ENCODE peak calls at places on chromosomes 3 and 15, in four cellular contexts. One of them, this sample, is unnamed.

GRCh38 chr3:121592856-121593702 is at the start of gene FBXO40:
- DNase-seq in tibial nerve: no peak
- DNase-seq in transverse colon: peak; percentile 45
- DNase-seq in PC-9: no peak
- DNase-seq in this sample: no peak

GRCh38 chr3:192928016-192928415 is 10.4 kb upstream of the MB21D2 start:
- DNase-seq in tibial nerve: no peak
- DNase-seq in PC-9: no peak
- DNase-seq in transverse colon: no peak
- DNase-seq in this sample: no peak

GRCh38 chr15:100668321-100668690 is 65.9 kb downstream of the ASB7 start:
- DNase-seq in PC-9: no peak
- DNase-seq in transverse colon: no peak
- DNase-seq in tibial nerve: no peak
- DNase-seq in this sample: no peak

GRCh38 chr15:78680416-78681068 is 39.5 kb upstream of the CHRNB4 start:
- DNase-seq in PC-9: no peak
- DNase-seq in transverse colon: no peak
- DNase-seq in tibial nerve: no peak
- DNase-seq in this sample: no peak

GRCh38 chr15:29776859-29777258 is 45.4 kb downstream of the TJP1 start:
- DNase-seq in transverse colon: no peak
- DNase-seq in PC-9: no peak
- DNase-seq in tibial nerve: no peak
- DNase-seq in this sample: no peak

GRCh38 chr3:27570421-27571106 is 86.4 kb upstream of the SLC4A7 start:
- DNase-seq in transverse colon: no peak
- DNase-seq in tibial nerve: no peak
- DNase-seq in PC-9: no peak
- DNase-seq in this sample: no peak

GRCh38 chr3:52134761-52135160 is 19.5 kb downstream of the POC1A start:
- DNase-seq in PC-9: no peak
- DNase-seq in transverse colon: no peak
- DNase-seq in tibial nerve: no peak
- DNase-seq in this sample: no peak

GRCh38 chr3:150180349-150180748 is 209.7 kb upstream of the PFN2 start:
- DNase-seq in transverse colon: no peak
- DNase-seq in tibial nerve: no peak
- DNase-seq in PC-9: no peak
- DNase-seq in this sample: no peak

GRCh38 chr3:31614162-31614921 is 81.6 kb downstream of the STT3B start:
- DNase-seq in transverse colon: no peak
- DNase-seq in PC-9: no peak
- DNase-seq in tibial nerve: no peak
- DNase-seq in this sample: no peak

GRCh38 chr3:173660645-173661299 is 263.2 kb downstream of the NLGN1 start:
- DNase-seq in tibial nerve: no peak
- DNase-seq in transverse colon: no peak
- DNase-seq in PC-9: no peak
- DNase-seq in this sample: no peak

GRCh38 chr3:90052425-90052950 is 945.1 kb downstream of the EPHA3 start:
- DNase-seq in PC-9: no peak
- DNase-seq in tibial nerve: no peak
- DNase-seq in transverse colon: no peak
- DNase-seq in this sample: no peak

GRCh38 chr3:101065962-101066361 is 72.7 kb upstream of the ABI3BP start:
- DNase-seq in transverse colon: no peak
- DNase-seq in PC-9: peak; percentile 86
- DNase-seq in tibial nerve: no peak
- DNase-seq in this sample: no peak

GRCh38 chr3:67558429-67558828 is 96.0 kb downstream of the SUCLG2 start:
- DNase-seq in tibial nerve: peak; percentile 48
- DNase-seq in PC-9: no peak
- DNase-seq in transverse colon: no peak
- DNase-seq in this sample: no peak

GRCh38 chr3:39378092-39378491 is 5.1 kb upstream of the SLC25A38 start:
- DNase-seq in PC-9: no peak
- DNase-seq in transverse colon: peak; percentile 78
- DNase-seq in tibial nerve: no peak
- DNase-seq in this sample: peak; percentile 51

GRCh38 chr3:113185436-113185835 is 25.9 kb upstream of the BOC start:
- DNase-seq in tibial nerve: no peak
- DNase-seq in PC-9: no peak
- DNase-seq in transverse colon: no peak
- DNase-seq in this sample: no peak

GRCh38 chr15:98658831-98659699 is 10.7 kb downstream of the IGF1R start:
- DNase-seq in PC-9: peak; percentile 47
- DNase-seq in tibial nerve: peak; percentile 81
- DNase-seq in transverse colon: peak; percentile 21
- DNase-seq in this sample: peak; percentile 55

GRCh38 chr3:89697321-89697916 is 590.0 kb downstream of the EPHA3 start:
- DNase-seq in transverse colon: peak; percentile 12
- DNase-seq in tibial nerve: no peak
- DNase-seq in PC-9: peak; percentile 48
- DNase-seq in this sample: no peak

GRCh38 chr3:134675726-134676252 is 25.0 kb upstream of the KY start:
- DNase-seq in tibial nerve: no peak
- DNase-seq in transverse colon: no peak
- DNase-seq in PC-9: no peak
- DNase-seq in this sample: no peak

GRCh38 chr3:134680796-134681526 is 30.1 kb upstream of the KY start:
- DNase-seq in tibial nerve: no peak
- DNase-seq in transverse colon: no peak
- DNase-seq in PC-9: no peak
- DNase-seq in this sample: no peak

GRCh38 chr3:134677987-134678308 is 27.1 kb upstream of the KY start:
- DNase-seq in transverse colon: no peak
- DNase-seq in tibial nerve: no peak
- DNase-seq in PC-9: no peak
- DNase-seq in this sample: no peak

GRCh38 chr3:134681527-134681910 is 30.7 kb upstream of the KY start:
- DNase-seq in tibial nerve: no peak
- DNase-seq in PC-9: no peak
- DNase-seq in transverse colon: no peak
- DNase-seq in this sample: no peak

GRCh38 chr3:134677196-134677986 is 26.6 kb upstream of the KY start:
- DNase-seq in transverse colon: no peak
- DNase-seq in tibial nerve: no peak
- DNase-seq in PC-9: no peak
- DNase-seq in this sample: no peak
- TF ChIP-seq CTCF in transverse colon: peak; percentile 40
- TF ChIP-seq CTCF in tibial nerve: no peak
- TF ChIP-seq CTCF in PC-9: peak; percentile 61
- TF ChIP-seq CTCF in this sample: no peak

GRCh38 chr3:48716982-48717746 is at the start of gene IP6K2:
- DNase-seq in transverse colon: peak; percentile 99
- DNase-seq in PC-9: peak; percentile 92
- DNase-seq in tibial nerve: peak; percentile 96
- DNase-seq in this sample: peak; percentile 99

GRCh38 chr3:48716508-48716981 is 476 bp downstream of the IP6K2 start:
- DNase-seq in PC-9: no peak
- DNase-seq in transverse colon: peak; percentile 35
- DNase-seq in tibial nerve: no peak
- DNase-seq in this sample: no peak

GRCh38 chr3:48711727-48712126 is 5.3 kb downstream of the IP6K2 start:
- DNase-seq in PC-9: no peak
- DNase-seq in tibial nerve: no peak
- DNase-seq in transverse colon: no peak
- DNase-seq in this sample: no peak

DNA sequence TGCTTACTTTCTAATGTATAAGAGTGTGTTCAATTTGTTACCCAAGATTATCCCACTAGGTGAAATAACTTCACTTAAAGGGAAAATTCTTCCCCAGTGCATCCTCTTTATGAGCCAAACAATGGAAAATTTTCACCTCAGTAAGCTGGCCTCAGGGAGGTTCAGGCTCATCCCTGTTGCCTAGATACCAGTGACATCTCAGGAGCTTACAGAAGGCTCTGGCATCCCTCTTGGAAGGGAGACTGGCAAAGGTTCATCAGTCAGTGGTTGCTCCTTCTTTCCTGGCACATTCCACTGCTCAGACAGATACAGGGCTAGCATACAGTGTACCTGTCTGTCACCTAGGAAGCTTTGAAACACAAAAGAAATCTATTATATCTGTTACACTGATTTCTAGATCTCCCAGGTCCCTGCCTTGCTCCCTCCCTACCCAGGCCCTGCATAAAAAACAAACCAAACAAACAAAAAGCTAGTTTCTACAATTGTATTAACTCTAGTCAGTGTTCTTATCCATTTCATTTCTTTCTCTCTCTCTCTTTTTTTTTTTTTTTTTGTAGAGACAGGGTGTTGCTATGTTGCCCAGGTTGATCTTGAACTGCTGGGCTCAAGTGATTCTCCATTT is 1.7 kb downstream of the IP6K2 start:
- DNase-seq in transverse colon: no peak
- DNase-seq in PC-9: peak; percentile 37
- DNase-seq in tibial nerve: no peak
- DNase-seq in this sample: no peak
- H3K4me3 ChIP-seq in transverse colon: no peak overlapping the region
- H3K4me3 ChIP-seq in PC-9: peak overlapping the region; percentile 99
- H3K4me3 ChIP-seq in tibial nerve: no peak overlapping the region
- H3K4me3 ChIP-seq in this sample: no peak overlapping the region

GRCh38 chr15:92903956-92904831 is 4.1 kb downstream of the CHD2 start:
- DNase-seq in tibial nerve: peak; percentile 97
- DNase-seq in transverse colon: peak; percentile 100
- DNase-seq in PC-9: peak; percentile 93
- DNase-seq in this sample: peak; percentile 98
- H3K4me1 ChIP-seq in tibial nerve: peaks cover 49% of the 10 kb centered on the region
- H3K4me1 ChIP-seq in transverse colon: peaks cover 69% of the 10 kb centered on the region
- H3K4me1 ChIP-seq in PC-9: peaks cover 45% of the 10 kb centered on the region
- H3K4me1 ChIP-seq in this sample: peaks cover 3% of the 10 kb centered on the region

GRCh38 chr15:45132844-45133560 is 3.2 kb downstream of the DUOX1 start:
- DNase-seq in transverse colon: no peak
- DNase-seq in tibial nerve: no peak
- DNase-seq in PC-9: no peak
- DNase-seq in this sample: no peak

GRCh38 chr15:45136378-45136764 is 6.6 kb downstream of the DUOX1 start:
- DNase-seq in transverse colon: no peak
- DNase-seq in tibial nerve: no peak
- DNase-seq in PC-9: no peak
- DNase-seq in this sample: no peak

GRCh38 chr15:45133561-45133920 is 3.7 kb downstream of the DUOX1 start:
- DNase-seq in PC-9: no peak
- DNase-seq in transverse colon: no peak
- DNase-seq in tibial nerve: no peak
- DNase-seq in this sample: peak; percentile 66

GRCh38 chr15:45134046-45134445 is 4.3 kb downstream of the DUOX1 start:
- DNase-seq in transverse colon: no peak
- DNase-seq in PC-9: no peak
- DNase-seq in tibial nerve: no peak
- DNase-seq in this sample: no peak

DNA sequence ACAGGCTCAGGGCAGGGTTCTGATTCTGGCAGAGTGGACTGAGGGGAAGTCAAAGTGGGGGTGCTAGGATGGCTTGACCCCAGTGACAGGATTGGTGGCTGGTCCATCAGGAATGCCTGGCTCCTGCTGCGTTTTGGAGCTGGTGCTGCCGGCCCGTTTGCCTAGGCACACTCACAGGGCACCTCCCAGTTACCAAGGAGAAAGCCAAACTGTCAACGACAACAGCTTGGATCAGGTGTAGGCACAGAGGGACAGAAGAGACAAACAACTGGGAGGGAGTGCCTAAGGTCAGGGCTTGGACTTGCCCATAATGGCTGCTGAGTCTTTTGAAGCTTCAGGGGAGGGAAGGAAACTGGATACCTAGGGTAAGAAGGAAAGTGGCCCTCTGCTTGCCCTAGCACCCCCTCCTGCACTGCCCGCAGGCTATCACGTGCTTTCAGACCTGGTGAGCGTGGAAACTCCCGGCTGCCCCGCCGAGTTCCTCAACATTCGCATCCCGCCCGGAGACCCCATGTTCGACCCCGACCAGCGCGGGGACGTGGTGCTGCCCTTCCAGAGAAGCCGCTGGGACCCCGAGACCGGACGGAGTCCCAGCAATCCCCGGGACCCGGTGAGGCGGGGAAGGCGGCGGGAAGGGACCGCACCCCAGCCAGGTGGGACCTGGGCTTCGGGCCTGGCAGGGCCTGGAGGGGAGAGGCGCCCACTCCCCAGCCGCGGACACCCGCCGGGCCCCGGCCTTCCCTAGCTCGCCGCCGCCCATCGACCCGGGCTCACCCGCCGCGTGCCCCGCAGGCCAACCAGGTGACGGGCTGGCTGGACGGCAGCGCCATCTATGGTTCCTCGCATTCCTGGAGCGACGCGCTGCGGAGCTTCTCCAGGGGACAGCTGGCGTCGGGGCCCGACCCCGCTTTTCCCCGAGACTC is 5.1 kb downstream of the DUOX1 start:
- DNase-seq in PC-9: no peak
- DNase-seq in tibial nerve: no peak
- DNase-seq in transverse colon: peak; percentile 51
- DNase-seq in this sample: no peak
- TF ChIP-seq CTCF in PC-9: no peak
- TF ChIP-seq CTCF in tibial nerve: peak; percentile 12
- TF ChIP-seq CTCF in transverse colon: peak; percentile 15
- TF ChIP-seq CTCF in this sample: no peak

GRCh38 chr3:48431224-48432029 is 1.5 kb upstream of the PLXNB1 start:
- DNase-seq in PC-9: no peak
- DNase-seq in transverse colon: peak; percentile 6
- DNase-seq in tibial nerve: no peak
- DNase-seq in this sample: no peak

GRCh38 chr3:48428863-48429415 is 947 bp downstream of the PLXNB1 start:
- DNase-seq in tibial nerve: peak; percentile 57
- DNase-seq in PC-9: no peak
- DNase-seq in transverse colon: peak; percentile 60
- DNase-seq in this sample: no peak

GRCh38 chr3:48429416-48430358 is at the start of gene PLXNB1:
- DNase-seq in tibial nerve: peak; percentile 82
- DNase-seq in PC-9: peak; percentile 74
- DNase-seq in transverse colon: peak; percentile 84
- DNase-seq in this sample: peak; percentile 86

GRCh38 chr3:48432411-48433371 is 2.8 kb upstream of the PLXNB1 start:
- DNase-seq in PC-9: no peak
- DNase-seq in transverse colon: peak; percentile 25
- DNase-seq in tibial nerve: no peak
- DNase-seq in this sample: no peak

DNA sequence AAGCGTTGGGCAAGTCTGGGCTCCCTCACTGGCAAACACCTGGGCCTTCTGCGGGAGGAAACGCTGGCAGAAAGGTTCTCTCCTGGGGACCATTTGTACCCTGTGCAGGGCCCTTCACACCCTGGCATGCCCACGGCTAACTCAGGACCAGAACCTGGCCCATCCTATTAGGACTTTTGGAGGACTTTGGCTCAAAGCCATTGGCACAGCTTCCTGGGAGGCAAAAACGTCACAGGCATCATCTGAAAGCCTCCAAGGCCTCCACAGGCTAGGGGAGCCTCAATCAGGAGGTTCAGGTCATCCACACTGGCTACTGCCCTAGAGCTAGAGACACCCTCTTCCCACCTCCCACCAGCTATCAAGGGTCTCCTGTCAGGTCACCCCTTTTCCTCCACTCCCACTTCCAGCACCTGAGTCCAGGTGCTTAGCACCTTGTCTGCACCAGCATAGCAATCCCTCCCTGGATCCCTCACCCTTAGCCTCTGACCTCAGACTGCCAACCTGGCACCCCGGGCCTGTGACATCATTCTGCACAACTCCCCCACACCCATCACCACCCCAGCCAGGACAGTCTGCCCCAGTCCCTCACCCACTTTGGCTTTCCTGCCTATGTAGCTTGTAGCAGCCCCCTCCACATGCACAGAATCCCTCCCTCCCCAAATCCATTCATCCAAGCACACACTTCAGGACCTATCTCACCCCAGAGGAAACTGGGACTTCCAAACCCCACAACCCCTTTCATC is 644 bp upstream of the PLXNB1 start:
- DNase-seq in PC-9: no peak
- DNase-seq in transverse colon: peak; percentile 23
- DNase-seq in tibial nerve: no peak
- DNase-seq in this sample: no peak
- H3K4me3 ChIP-seq in PC-9: peak overlapping the region; percentile 73
- H3K4me3 ChIP-seq in transverse colon: no peak overlapping the region
- H3K4me3 ChIP-seq in tibial nerve: peak overlapping the region; percentile 82
- H3K4me3 ChIP-seq in this sample: no peak overlapping the region